ENCODE peak calls at places on chromosomes 13 and 19, in nine cellular contexts. One of them, this sample, is unnamed. For H3K9me3, the result is how much of the 10 kb centered on the place peaks cover.

GRCh38 chr13:62040078-62040477 is 624.4 kb upstream of the PCDH20 start:
- DNase-seq in Peyer's patch: no peak
- DNase-seq in endothelial cell of umbilical vein: no peak
- DNase-seq in tibial nerve: no peak
- DNase-seq in breast epithelium: no peak
- DNase-seq in transverse colon: no peak
- DNase-seq in uterus: no peak
- DNase-seq in spleen: no peak
- DNase-seq in ovary: no peak
- DNase-seq in this sample: no peak

GRCh38 chr13:91144054-91144453 is 203.4 kb upstream of the MIR17HG start:
- DNase-seq in transverse colon: no peak
- DNase-seq in Peyer's patch: no peak
- DNase-seq in ovary: no peak
- DNase-seq in spleen: no peak
- DNase-seq in breast epithelium: no peak
- DNase-seq in endothelial cell of umbilical vein: no peak
- DNase-seq in uterus: no peak
- DNase-seq in tibial nerve: no peak
- DNase-seq in this sample: no peak

GRCh38 chr19:46608581-46609345 is 7.6 kb downstream of the CALM3 start:
- DNase-seq in tibial nerve: no peak
- DNase-seq in spleen: peak
- DNase-seq in uterus: no peak
- DNase-seq in transverse colon: peak
- DNase-seq in ovary: no peak
- DNase-seq in Peyer's patch: peak
- DNase-seq in endothelial cell of umbilical vein: no peak
- DNase-seq in breast epithelium: no peak
- DNase-seq in this sample: no peak

GRCh38 chr19:55146648-55147218 is 2.3 kb downstream of the TNNT1 start:
- DNase-seq in tibial nerve: no peak
- DNase-seq in ovary: no peak
- DNase-seq in Peyer's patch: no peak
- DNase-seq in endothelial cell of umbilical vein: no peak
- DNase-seq in uterus: no peak
- DNase-seq in transverse colon: no peak
- DNase-seq in breast epithelium: no peak
- DNase-seq in spleen: no peak
- DNase-seq in this sample: peak

GRCh38 chr19:4472174-4472974 is at the start of gene HDGFL2:
- DNase-seq in breast epithelium: no peak
- DNase-seq in endothelial cell of umbilical vein: no peak
- DNase-seq in Peyer's patch: no peak
- DNase-seq in ovary: no peak
- DNase-seq in spleen: peak
- DNase-seq in uterus: no peak
- DNase-seq in transverse colon: no peak
- DNase-seq in tibial nerve: no peak
- DNase-seq in this sample: peak

GRCh38 chr13:110811008-110811720 is 97.7 kb downstream of the ING1 start:
- DNase-seq in uterus: no peak
- DNase-seq in tibial nerve: no peak
- DNase-seq in Peyer's patch: no peak
- DNase-seq in endothelial cell of umbilical vein: no peak
- DNase-seq in ovary: no peak
- DNase-seq in spleen: no peak
- DNase-seq in transverse colon: no peak
- DNase-seq in breast epithelium: no peak
- DNase-seq in this sample: no peak

GRCh38 chr13:31045621-31046081 is 113.2 kb downstream of the TEX26 start:
- DNase-seq in endothelial cell of umbilical vein: peak
- DNase-seq in transverse colon: peak
- DNase-seq in Peyer's patch: no peak
- DNase-seq in tibial nerve: no peak
- DNase-seq in uterus: peak
- DNase-seq in breast epithelium: peak
- DNase-seq in spleen: no peak
- DNase-seq in ovary: peak
- DNase-seq in this sample: peak

GRCh38 chr13:32134241-32134801 is 102.7 kb downstream of the FRY start:
- DNase-seq in endothelial cell of umbilical vein: no peak
- DNase-seq in transverse colon: no peak
- DNase-seq in spleen: no peak
- DNase-seq in breast epithelium: no peak
- DNase-seq in uterus: no peak
- DNase-seq in tibial nerve: no peak
- DNase-seq in Peyer's patch: no peak
- DNase-seq in ovary: no peak
- DNase-seq in this sample: no peak

DNA sequence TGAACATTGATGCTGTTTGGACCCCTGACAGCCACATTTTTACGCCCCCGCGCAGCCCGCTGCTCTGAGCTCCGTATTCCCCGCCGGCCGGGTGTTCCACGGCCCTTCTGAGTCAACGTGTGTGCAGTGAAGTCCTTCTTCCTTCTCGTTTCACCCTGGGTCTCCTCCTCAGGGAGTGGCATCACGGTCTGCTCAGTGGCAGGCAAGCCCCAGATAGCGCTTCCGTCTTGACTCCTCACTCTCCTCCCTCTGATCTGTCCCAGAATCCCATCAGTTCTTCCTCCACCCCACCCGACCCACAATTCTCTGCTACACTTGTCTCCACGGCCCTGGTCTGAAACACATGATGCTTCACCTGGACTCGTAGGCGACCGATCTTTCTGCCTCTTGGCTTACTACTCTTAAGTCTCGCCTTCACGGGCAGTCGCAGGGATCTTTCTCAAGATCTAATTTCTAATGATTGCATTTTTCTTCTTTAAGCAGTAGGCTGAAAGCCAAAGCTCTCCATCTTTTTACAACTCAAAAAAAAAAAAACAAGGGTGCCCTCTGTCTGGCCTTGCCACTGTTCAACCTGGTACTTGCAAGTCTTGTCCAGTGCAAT is 33.9 kb downstream of the CCNE1 start:
- DNase-seq in endothelial cell of umbilical vein: no peak
- DNase-seq in breast epithelium: no peak
- DNase-seq in uterus: peak
- DNase-seq in Peyer's patch: no peak
- DNase-seq in tibial nerve: no peak
- DNase-seq in transverse colon: peak
- DNase-seq in spleen: peak
- DNase-seq in ovary: peak
- DNase-seq in this sample: peak
- TF ChIP-seq POLR2A in endothelial cell of umbilical vein: no peak
- TF ChIP-seq POLR2A in breast epithelium: no peak
- TF ChIP-seq POLR2A in uterus: no peak
- TF ChIP-seq POLR2A in Peyer's patch: no peak
- TF ChIP-seq POLR2A in tibial nerve: no peak
- TF ChIP-seq POLR2A in transverse colon: peak
- TF ChIP-seq POLR2A in spleen: no peak
- TF ChIP-seq POLR2A in ovary: no peak
- TF ChIP-seq POLR2A in this sample: no peak

GRCh38 chr13:27336005-27336673 is 65.5 kb downstream of the RASL11A start:
- DNase-seq in endothelial cell of umbilical vein: no peak
- DNase-seq in transverse colon: no peak
- DNase-seq in uterus: no peak
- DNase-seq in tibial nerve: no peak
- DNase-seq in spleen: no peak
- DNase-seq in Peyer's patch: no peak
- DNase-seq in breast epithelium: no peak
- DNase-seq in ovary: no peak
- DNase-seq in this sample: peak

GRCh38 chr13:27338207-27338606 is 67.6 kb downstream of the RASL11A start:
- DNase-seq in endothelial cell of umbilical vein: no peak
- DNase-seq in tibial nerve: no peak
- DNase-seq in Peyer's patch: no peak
- DNase-seq in ovary: no peak
- DNase-seq in spleen: no peak
- DNase-seq in breast epithelium: no peak
- DNase-seq in transverse colon: no peak
- DNase-seq in uterus: no peak
- DNase-seq in this sample: no peak

GRCh38 chr13:27341616-27342015 is 71.0 kb downstream of the RASL11A start:
- DNase-seq in tibial nerve: no peak
- DNase-seq in Peyer's patch: no peak
- DNase-seq in spleen: no peak
- DNase-seq in uterus: peak
- DNase-seq in breast epithelium: no peak
- DNase-seq in ovary: no peak
- DNase-seq in transverse colon: no peak
- DNase-seq in endothelial cell of umbilical vein: no peak
- DNase-seq in this sample: no peak

GRCh38 chr13:27339299-27339698 is 68.7 kb downstream of the RASL11A start:
- DNase-seq in uterus: no peak
- DNase-seq in transverse colon: peak
- DNase-seq in ovary: no peak
- DNase-seq in endothelial cell of umbilical vein: peak
- DNase-seq in tibial nerve: peak
- DNase-seq in Peyer's patch: peak
- DNase-seq in spleen: no peak
- DNase-seq in breast epithelium: no peak
- DNase-seq in this sample: no peak

GRCh38 chr13:27338816-27339215 is 68.2 kb downstream of the RASL11A start:
- DNase-seq in tibial nerve: no peak
- DNase-seq in spleen: no peak
- DNase-seq in uterus: no peak
- DNase-seq in breast epithelium: no peak
- DNase-seq in Peyer's patch: no peak
- DNase-seq in transverse colon: no peak
- DNase-seq in ovary: no peak
- DNase-seq in endothelial cell of umbilical vein: no peak
- DNase-seq in this sample: no peak
- TF ChIP-seq CTCF in tibial nerve: no peak
- TF ChIP-seq CTCF in spleen: no peak
- TF ChIP-seq CTCF in uterus: no peak
- TF ChIP-seq CTCF in breast epithelium: no peak
- TF ChIP-seq CTCF in Peyer's patch: no peak
- TF ChIP-seq CTCF in transverse colon: no peak
- TF ChIP-seq CTCF in ovary: no peak
- TF ChIP-seq CTCF in endothelial cell of umbilical vein: peak
- TF ChIP-seq CTCF in this sample: no peak

GRCh38 chr19:27889156-27889555 is 1323.8 kb downstream of the UQCRFS1 start:
- DNase-seq in endothelial cell of umbilical vein: no peak
- DNase-seq in breast epithelium: no peak
- DNase-seq in tibial nerve: no peak
- DNase-seq in transverse colon: no peak
- DNase-seq in uterus: no peak
- DNase-seq in Peyer's patch: no peak
- DNase-seq in ovary: no peak
- DNase-seq in spleen: no peak
- DNase-seq in this sample: no peak

GRCh38 chr19:27890206-27890605 is 1322.7 kb downstream of the UQCRFS1 start:
- DNase-seq in tibial nerve: no peak
- DNase-seq in ovary: no peak
- DNase-seq in endothelial cell of umbilical vein: no peak
- DNase-seq in spleen: no peak
- DNase-seq in uterus: no peak
- DNase-seq in transverse colon: no peak
- DNase-seq in Peyer's patch: no peak
- DNase-seq in breast epithelium: no peak
- DNase-seq in this sample: peak

GRCh38 chr19:27892500-27892899 is 1320.5 kb downstream of the UQCRFS1 start:
- DNase-seq in spleen: no peak
- DNase-seq in ovary: no peak
- DNase-seq in Peyer's patch: no peak
- DNase-seq in transverse colon: no peak
- DNase-seq in breast epithelium: no peak
- DNase-seq in endothelial cell of umbilical vein: no peak
- DNase-seq in tibial nerve: no peak
- DNase-seq in uterus: no peak
- DNase-seq in this sample: no peak

GRCh38 chr19:27890696-27891095 is 1322.3 kb downstream of the UQCRFS1 start:
- DNase-seq in endothelial cell of umbilical vein: no peak
- DNase-seq in ovary: no peak
- DNase-seq in uterus: no peak
- DNase-seq in breast epithelium: no peak
- DNase-seq in tibial nerve: no peak
- DNase-seq in transverse colon: no peak
- DNase-seq in spleen: no peak
- DNase-seq in Peyer's patch: no peak
- DNase-seq in this sample: no peak

DNA sequence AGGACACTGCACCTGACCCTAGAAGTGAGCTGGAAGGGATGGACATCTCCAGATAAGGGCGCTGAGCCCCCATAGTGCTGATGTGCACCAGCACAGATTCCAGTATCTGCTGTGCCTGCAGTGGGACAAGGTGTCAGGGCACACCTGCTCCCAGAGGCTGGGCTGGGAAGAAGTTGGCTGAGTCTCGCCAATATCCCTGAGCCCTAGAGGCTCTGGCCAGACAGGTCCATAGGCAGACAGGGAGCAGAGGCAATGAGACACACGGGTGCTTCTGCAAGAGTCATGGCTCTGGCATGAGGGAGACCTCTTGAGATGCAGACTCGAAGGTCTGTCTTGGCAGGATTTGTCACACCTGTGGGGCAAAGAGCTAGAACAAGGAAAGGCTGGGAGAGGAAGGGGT is 1321.5 kb downstream of the UQCRFS1 start:
- DNase-seq in spleen: no peak
- DNase-seq in tibial nerve: no peak
- DNase-seq in Peyer's patch: no peak
- DNase-seq in endothelial cell of umbilical vein: no peak
- DNase-seq in transverse colon: no peak
- DNase-seq in uterus: no peak
- DNase-seq in ovary: no peak
- DNase-seq in breast epithelium: no peak
- DNase-seq in this sample: no peak
- H3K9me3 ChIP-seq in spleen: under half
- H3K9me3 ChIP-seq in tibial nerve: under half
- H3K9me3 ChIP-seq in Peyer's patch: under half
- H3K9me3 ChIP-seq in endothelial cell of umbilical vein: under half
- H3K9me3 ChIP-seq in transverse colon: under half
- H3K9me3 ChIP-seq in uterus: under half
- H3K9me3 ChIP-seq in ovary: under half
- H3K9me3 ChIP-seq in breast epithelium: under half
- H3K9me3 ChIP-seq in this sample: under half

GRCh38 chr19:50039968-50040367 is 14.2 kb downstream of the ZNF473 start:
- DNase-seq in Peyer's patch: no peak
- DNase-seq in ovary: no peak
- DNase-seq in tibial nerve: no peak
- DNase-seq in breast epithelium: no peak
- DNase-seq in transverse colon: no peak
- DNase-seq in endothelial cell of umbilical vein: no peak
- DNase-seq in uterus: no peak
- DNase-seq in spleen: no peak
- DNase-seq in this sample: no peak

GRCh38 chr19:50040967-50041366 is 15.2 kb downstream of the ZNF473 start:
- DNase-seq in spleen: no peak
- DNase-seq in tibial nerve: no peak
- DNase-seq in endothelial cell of umbilical vein: no peak
- DNase-seq in ovary: no peak
- DNase-seq in breast epithelium: no peak
- DNase-seq in Peyer's patch: no peak
- DNase-seq in transverse colon: no peak
- DNase-seq in uterus: no peak
- DNase-seq in this sample: no peak

GRCh38 chr19:50030937-50031336 is 5.1 kb downstream of the ZNF473 start:
- DNase-seq in breast epithelium: no peak
- DNase-seq in Peyer's patch: no peak
- DNase-seq in endothelial cell of umbilical vein: no peak
- DNase-seq in tibial nerve: no peak
- DNase-seq in transverse colon: no peak
- DNase-seq in uterus: no peak
- DNase-seq in spleen: peak
- DNase-seq in ovary: no peak
- DNase-seq in this sample: no peak

GRCh38 chr19:50042363-50043024 is 16.7 kb downstream of the ZNF473 start:
- DNase-seq in ovary: no peak
- DNase-seq in tibial nerve: no peak
- DNase-seq in Peyer's patch: no peak
- DNase-seq in endothelial cell of umbilical vein: no peak
- DNase-seq in spleen: no peak
- DNase-seq in uterus: no peak
- DNase-seq in breast epithelium: no peak
- DNase-seq in transverse colon: no peak
- DNase-seq in this sample: no peak

DNA sequence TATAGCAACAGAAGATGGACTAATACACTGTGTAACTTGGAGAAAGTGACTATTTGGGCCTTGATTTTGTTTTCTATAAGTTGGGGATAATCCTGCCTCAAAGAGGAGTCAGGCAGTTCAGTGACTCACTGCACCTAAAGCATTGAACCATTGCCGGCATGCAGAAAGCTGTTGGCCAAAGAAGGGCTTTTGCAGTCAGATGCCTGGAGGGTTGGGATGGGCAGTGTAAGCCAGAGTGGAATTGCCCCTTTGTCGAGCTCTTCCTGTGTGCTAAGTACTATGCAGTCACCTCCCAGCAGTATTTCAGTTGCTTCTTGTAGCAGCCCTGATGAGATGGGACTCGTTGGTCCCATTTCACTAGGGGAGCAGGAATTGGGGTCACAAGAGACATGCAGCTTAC is 11.1 kb downstream of the ZNF473 start:
- DNase-seq in endothelial cell of umbilical vein: no peak
- DNase-seq in ovary: no peak
- DNase-seq in uterus: no peak
- DNase-seq in transverse colon: no peak
- DNase-seq in Peyer's patch: no peak
- DNase-seq in spleen: no peak
- DNase-seq in breast epithelium: no peak
- DNase-seq in tibial nerve: no peak
- DNase-seq in this sample: no peak
- TF ChIP-seq POLR2A in endothelial cell of umbilical vein: no peak
- TF ChIP-seq POLR2A in ovary: no peak
- TF ChIP-seq POLR2A in uterus: no peak
- TF ChIP-seq POLR2A in transverse colon: no peak
- TF ChIP-seq POLR2A in Peyer's patch: no peak
- TF ChIP-seq POLR2A in spleen: no peak
- TF ChIP-seq POLR2A in breast epithelium: no peak
- TF ChIP-seq POLR2A in tibial nerve: no peak
- TF ChIP-seq POLR2A in this sample: no peak